ENCODE peak calls at places on chromosomes 5 and 9, in six cellular contexts. X is HepG2, T is GM12891, Q is K562, S is GM12878, A is H1. R is an unnamed sample.

GRCh38 chr5:135443329-135443960 is 3.7 kb downstream of the DCANP1 start:
- DNase-seq in T (no peak), X (no peak), S (no peak), A (no peak), Q (no peak), R (no peak)

GRCh38 chr5:74638776-74639537 is 1.6 kb downstream of the ENC1 start:
- DNase-seq in S (peak; percentile 79), A (no peak), Q (no peak), T (no peak), X (no peak), R (no peak)

GRCh38 chr9:14768561-14769234 is 46.2 kb upstream of the CER1 start:
- DNase-seq in S (no peak), A (no peak), Q (peak; percentile 10), X (peak; percentile 34), T (no peak), R (no peak)

GRCh38 chr5:173094012-173094661 is 38.0 kb downstream of the CREBRF start:
- DNase-seq in T (no peak), X (peak; percentile 73), S (no peak), Q (no peak), A (no peak), R (no peak)

GRCh38 chr5:3116366-3116765 is 364.9 kb upstream of the IRX2 start:
- DNase-seq in X (no peak), Q (no peak), T (no peak), A (no peak), S (no peak), R (no peak)

GRCh38 chr9:132192728-132193127 is 30.9 kb downstream of the NTNG2 start:
- DNase-seq in S (no peak), A (no peak), Q (no peak), X (no peak), T (no peak), R (no peak)

GRCh38 chr5:10649518-10650410 is 85.9 kb downstream of the ANKRD33B start:
- DNase-seq in X (no peak), T (no peak), S (no peak), A (no peak), Q (no peak), R (no peak)

GRCh38 chr9:105064248-105065118 is 136.5 kb upstream of the ABCA1 start:
- DNase-seq in T (no peak), X (peak; percentile 96), Q (no peak), S (no peak), A (no peak), R (no peak)

GRCh38 chr5:74977475-74977874 is 74.9 kb downstream of the GCNT4 start:
- DNase-seq in X (no peak), S (no peak), A (no peak), T (no peak), Q (no peak), R (no peak)

GRCh38 chr9:129548571-129549135 is 72.2 kb downstream of the C9orf50 start:
- DNase-seq in A (no peak), S (no peak), T (no peak), Q (no peak), X (peak; percentile 45), R (no peak)

GRCh38 chr9:129550199-129550839 is 70.6 kb downstream of the C9orf50 start:
- DNase-seq in S (no peak), T (no peak), A (no peak), Q (no peak), X (no peak), R (no peak)

GRCh38 chr9:129547869-129548570 is 72.9 kb downstream of the C9orf50 start:
- DNase-seq in A (no peak), X (no peak), S (no peak), Q (no peak), T (no peak), R (no peak)

GRCh38 chr9:129549139-129549538 is 71.8 kb downstream of the C9orf50 start:
- DNase-seq in A (no peak), S (no peak), T (no peak), Q (no peak), X (peak; percentile 42), R (no peak)

GRCh38 chr9:129549684-129550083 is 71.2 kb downstream of the C9orf50 start:
- DNase-seq in S (no peak), T (no peak), Q (no peak), A (no peak), X (no peak), R (no peak)
- TF ChIP-seq POLR2AphosphoS5 in S (no peak), T (no peak), Q (no peak), A (no peak), X (no peak), R (no peak)

GRCh38 chr5:149357370-149358293 is at the start of gene PCYOX1L:
- DNase-seq in S (peak; percentile 82), X (peak; percentile 92), T (peak; percentile 96), Q (peak; percentile 98), A (peak; percentile 87), R (peak; percentile 97)
- TF ChIP-seq POLR2A in S (peak; percentile 87), X (no peak), T (no peak), Q (peak; percentile 67), A (peak; percentile 77), R (peak; percentile 70)

GRCh38 chr9:87040410-87041009 is 93.2 kb upstream of the GAS1 start:
- DNase-seq in T (no peak), Q (no peak), A (no peak), X (no peak), S (no peak), R (no peak)

GRCh38 chr9:87035868-87036267 is 88.6 kb upstream of the GAS1 start:
- DNase-seq in A (no peak), Q (no peak), X (no peak), S (no peak), T (no peak), R (no peak)

GRCh38 chr9:87036482-87036881 is 89.2 kb upstream of the GAS1 start:
- DNase-seq in X (no peak), A (no peak), S (no peak), Q (no peak), T (no peak), R (no peak)

GRCh38 chr9:87034891-87035290 is 87.6 kb upstream of the GAS1 start:
- DNase-seq in T (no peak), A (no peak), X (no peak), S (no peak), Q (no peak), R (no peak)

DNA sequence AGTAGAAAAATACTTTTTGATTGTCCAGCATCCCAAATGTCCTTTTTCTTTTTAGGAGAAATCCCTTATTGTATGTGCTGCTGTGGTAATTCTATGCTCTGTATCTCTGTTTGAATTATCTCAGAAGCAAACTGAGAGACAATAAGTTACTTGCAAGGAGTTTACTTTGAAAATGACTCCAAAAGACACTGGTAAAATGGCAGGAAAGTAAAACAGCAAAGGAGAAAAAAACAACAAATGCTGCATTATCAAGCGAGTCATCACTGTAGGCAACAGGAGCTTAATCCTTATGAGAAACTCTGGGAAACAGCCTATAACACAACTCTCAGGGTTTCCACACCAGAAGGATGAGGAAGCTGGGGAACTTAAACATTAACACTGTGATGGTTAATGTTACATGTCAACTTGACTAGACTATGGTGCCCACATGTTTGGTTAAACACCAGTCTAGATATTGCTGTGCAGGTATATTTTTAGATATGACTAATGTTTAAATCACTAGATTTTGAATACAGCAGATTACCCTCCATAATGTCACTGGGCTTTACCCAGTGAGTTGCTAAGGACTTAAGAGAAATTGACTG is 92.6 kb upstream of the GAS1 start:
- DNase-seq in T (no peak), Q (no peak), A (no peak), X (no peak), S (no peak), R (no peak)
- TF ChIP-seq TAF1 in T (no peak), Q (no peak), A (no peak), X (no peak), S (no peak), R (no peak)

GRCh38 chr5:147504535-147504934 is 5.3 kb downstream of the DPYSL3 start:
- DNase-seq in X (no peak), Q (no peak), S (no peak), T (no peak), A (no peak), R (no peak)

GRCh38 chr5:147509710-147510651 is at the start of gene DPYSL3:
- DNase-seq in S (no peak), T (no peak), A (peak; percentile 44), Q (no peak), X (no peak), R (no peak)

GRCh38 chr5:147509041-147509709 is 693 bp downstream of the DPYSL3 start:
- DNase-seq in T (no peak), S (no peak), A (no peak), X (no peak), Q (no peak), R (no peak)

GRCh38 chr5:147508711-147509040 is 1.2 kb downstream of the DPYSL3 start:
- DNase-seq in T (no peak), Q (no peak), X (no peak), S (no peak), A (no peak), R (no peak)

DNA sequence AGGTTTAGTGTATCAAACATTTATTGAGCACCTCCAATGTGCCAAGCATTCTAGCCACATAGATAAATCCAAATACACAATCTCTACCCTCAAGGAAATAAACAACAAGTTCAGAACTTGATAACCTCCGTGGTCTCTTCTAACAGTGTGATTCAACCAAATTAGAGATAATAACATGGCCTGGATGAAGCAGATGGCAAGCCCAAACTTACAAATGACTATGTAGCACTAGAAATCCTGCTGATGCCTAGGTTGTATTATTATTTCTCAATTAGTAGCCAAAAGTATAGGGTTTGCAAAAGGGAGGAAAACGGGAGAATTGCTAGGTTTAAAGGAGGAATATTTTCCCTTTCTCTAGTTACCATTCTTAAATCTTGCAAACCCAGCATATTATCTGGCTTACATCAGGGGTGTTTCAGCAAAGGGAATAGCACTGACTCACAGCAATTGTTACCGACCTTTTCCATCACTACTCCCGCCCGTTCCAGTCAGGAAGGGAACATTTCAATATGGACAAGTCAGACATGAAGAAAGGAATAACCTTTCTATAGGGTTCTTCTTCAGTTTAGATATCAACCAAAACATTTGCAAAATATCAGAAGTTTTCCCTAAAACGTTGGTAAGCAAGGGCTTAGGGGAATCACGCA is 2.3 kb downstream of the DPYSL3 start:
- DNase-seq in Q (no peak), T (no peak), A (no peak), S (no peak), X (no peak), R (no peak)
- TF ChIP-seq POLR2AphosphoS5 in Q (no peak), T (no peak), A (no peak), S (no peak), X (no peak), R (no peak)

DNA sequence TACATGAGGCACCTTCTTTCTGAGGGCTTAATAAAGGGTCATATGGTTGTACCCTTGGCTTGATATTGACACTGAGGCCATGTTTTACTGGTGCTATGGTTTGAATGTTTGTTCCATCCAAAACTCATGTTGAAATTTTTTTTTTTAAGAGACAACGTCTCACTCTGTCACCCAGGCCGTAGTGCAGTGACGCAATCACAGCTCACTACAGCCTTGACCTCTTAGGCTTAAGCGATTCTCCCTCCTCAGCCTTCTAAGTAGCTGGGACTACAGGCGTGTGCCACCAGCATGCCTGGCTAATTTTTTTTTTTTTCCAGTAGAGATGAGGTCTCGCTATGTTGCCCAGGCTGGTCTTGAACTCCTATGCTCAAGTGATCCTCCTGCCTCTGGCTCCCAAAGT is 20.9 kb downstream of the FAM151B start:
- DNase-seq in A (no peak), Q (no peak), X (no peak), S (no peak), T (no peak), R (no peak)
- TF ChIP-seq POLR2A in A (no peak), Q (no peak), X (no peak), S (no peak), T (no peak), R (no peak)